ENCODE peak calls at places on chromosomes 3 and 15, in four cellular contexts. H is CD8-positive, alpha-beta T cell; C is heart right ventricle; J is effector memory CD4-positive, alpha-beta T cell. B is an unnamed sample. For H3K4me1, the result is how much of the 10 kb centered on the place peaks cover.

GRCh38 chr3:25664066-25664809 is 469 bp downstream of the TOP2B start:
- DNase-seq in H (peak), C (peak), J (peak), B (peak)

GRCh38 chr3:115275897-115276296 is 128.8 kb upstream of the ZBTB20 start:
- DNase-seq in H (no peak), C (no peak), J (no peak), B (no peak)

GRCh38 chr15:27017168-27017809 is 46.3 kb downstream of the GABRG3 start:
- DNase-seq in H (no peak), C (no peak), J (no peak), B (no peak)

GRCh38 chr3:126472277-126473006 is 3.2 kb downstream of the ZXDC start:
- DNase-seq in H (no peak), C (no peak), J (no peak), B (no peak)

GRCh38 chr15:101201411-101202174 is 50.3 kb downstream of the CHSY1 start:
- DNase-seq in H (no peak), C (peak), J (no peak), B (no peak)

GRCh38 chr3:128357538-128357937 is 109.2 kb downstream of the DNAJB8 start:
- DNase-seq in H (no peak), C (no peak), J (no peak), B (no peak)

GRCh38 chr3:140706360-140706759 is 28.5 kb downstream of the TRIM42 start:
- DNase-seq in H (no peak), C (no peak), J (no peak), B (no peak)

GRCh38 chr3:5583920-5584319 is 396.4 kb downstream of the EDEM1 start:
- DNase-seq in H (no peak), C (no peak), J (no peak), B (no peak)

GRCh38 chr3:168095611-168096209 is at the start of gene GOLIM4:
- DNase-seq in H (peak), C (peak), J (no peak), B (peak)

GRCh38 chr3:188230962-188231361 is 77.0 kb downstream of the LPP start:
- DNase-seq in H (no peak), C (peak), J (no peak), B (no peak)

GRCh38 chr3:57512174-57512573 is 32.0 kb downstream of the DNAH12 start:
- DNase-seq in H (no peak), C (no peak), J (no peak), B (no peak)

GRCh38 chr15:98398886-98399285 is 249.5 kb upstream of the IGF1R start:
- DNase-seq in H (no peak), C (no peak), J (no peak), B (no peak)

GRCh38 chr3:21672303-21672702 is 78.7 kb downstream of the ZNF385D start:
- DNase-seq in H (no peak), C (no peak), J (no peak), B (no peak)

GRCh38 chr3:73653877-73654276 is 29.1 kb upstream of the PDZRN3 start:
- DNase-seq in H (no peak), C (no peak), J (no peak), B (no peak)

GRCh38 chr3:106176734-106177133 is 307.9 kb upstream of the CBLB start:
- DNase-seq in H (peak), C (no peak), J (no peak), B (peak)

GRCh38 chr3:4738737-4739274 is 240.4 kb upstream of the BHLHE40 start:
- DNase-seq in H (no peak), C (no peak), J (no peak), B (no peak)

GRCh38 chr3:158780795-158781590 is 20.9 kb upstream of the MFSD1 start:
- DNase-seq in H (no peak), C (no peak), J (no peak), B (no peak)

GRCh38 chr3:111194048-111194447 is 122.4 kb downstream of the NECTIN3 start:
- DNase-seq in H (no peak), C (no peak), J (no peak), B (no peak)

GRCh38 chr3:104133630-104134029 is 1233.1 kb upstream of the ALCAM start:
- DNase-seq in H (no peak), C (no peak), J (no peak), B (no peak)

GRCh38 chr3:47422743-47423142 is 41.9 kb downstream of the PTPN23 start:
- DNase-seq in H (no peak), C (no peak), J (no peak), B (no peak)

GRCh38 chr15:85691350-85692240 is 103.1 kb downstream of the KLHL25 start:
- DNase-seq in H (no peak), C (no peak), J (no peak), B (no peak)

GRCh38 chr3:126056681-126057546 is 27.0 kb downstream of the SLC41A3 start:
- DNase-seq in H (no peak), C (peak), J (no peak), B (no peak)

GRCh38 chr15:74995779-74996765 is 709 bp downstream of the SCAMP5 start:
- DNase-seq in H (no peak), C (no peak), J (no peak), B (no peak)

DNA sequence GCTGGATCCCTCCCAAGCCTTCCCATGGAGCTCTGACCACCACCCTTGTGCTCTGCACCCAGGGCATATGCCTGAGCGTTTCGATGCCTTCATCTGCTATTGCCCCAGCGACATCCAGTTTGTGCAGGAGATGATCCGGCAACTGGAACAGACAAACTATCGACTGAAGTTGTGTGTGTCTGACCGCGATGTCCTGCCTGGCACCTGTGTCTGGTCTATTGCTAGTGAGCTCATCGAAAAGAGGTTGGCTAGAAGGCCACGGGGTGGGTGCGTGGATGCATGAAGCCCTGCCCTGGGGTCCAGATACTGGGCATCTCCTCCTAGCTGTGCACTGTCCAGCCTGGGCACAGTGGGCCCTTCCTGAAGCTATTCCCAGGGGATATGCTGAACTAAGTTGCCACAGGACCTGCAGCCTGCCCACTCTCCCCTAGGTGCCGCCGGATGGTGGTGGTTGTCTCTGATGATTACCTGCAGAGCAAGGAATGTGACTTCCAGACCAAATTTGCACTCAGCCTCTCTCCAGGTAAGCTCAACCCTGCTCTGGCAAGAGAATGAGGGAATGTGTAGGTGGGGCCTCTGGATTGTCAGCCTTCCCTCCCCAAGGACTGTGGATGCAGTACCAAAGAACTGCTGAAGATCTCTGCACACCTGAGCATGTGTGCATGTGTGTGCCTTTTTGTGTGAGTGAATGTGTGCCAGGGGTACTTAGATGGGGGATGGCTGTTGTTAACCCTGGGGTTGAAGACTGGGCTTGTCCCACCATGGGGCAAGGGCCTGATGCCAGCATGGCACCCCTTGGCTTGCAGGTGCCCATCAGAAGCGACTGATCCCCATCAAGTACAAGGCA is 2.1 kb downstream of the MYD88 start:
- DNase-seq in H (no peak), C (no peak), J (no peak), B (no peak)
- H3K4me1 ChIP-seq in H (under half), C (under half), J (under half), B (under half)

GRCh38 chr3:185176756-185177359 is 24.0 kb upstream of the C3orf70 start:
- DNase-seq in H (no peak), C (peak), J (no peak), B (no peak)

GRCh38 chr3:185172086-185173049 is 19.5 kb upstream of the C3orf70 start:
- DNase-seq in H (no peak), C (no peak), J (no peak), B (no peak)

DNA sequence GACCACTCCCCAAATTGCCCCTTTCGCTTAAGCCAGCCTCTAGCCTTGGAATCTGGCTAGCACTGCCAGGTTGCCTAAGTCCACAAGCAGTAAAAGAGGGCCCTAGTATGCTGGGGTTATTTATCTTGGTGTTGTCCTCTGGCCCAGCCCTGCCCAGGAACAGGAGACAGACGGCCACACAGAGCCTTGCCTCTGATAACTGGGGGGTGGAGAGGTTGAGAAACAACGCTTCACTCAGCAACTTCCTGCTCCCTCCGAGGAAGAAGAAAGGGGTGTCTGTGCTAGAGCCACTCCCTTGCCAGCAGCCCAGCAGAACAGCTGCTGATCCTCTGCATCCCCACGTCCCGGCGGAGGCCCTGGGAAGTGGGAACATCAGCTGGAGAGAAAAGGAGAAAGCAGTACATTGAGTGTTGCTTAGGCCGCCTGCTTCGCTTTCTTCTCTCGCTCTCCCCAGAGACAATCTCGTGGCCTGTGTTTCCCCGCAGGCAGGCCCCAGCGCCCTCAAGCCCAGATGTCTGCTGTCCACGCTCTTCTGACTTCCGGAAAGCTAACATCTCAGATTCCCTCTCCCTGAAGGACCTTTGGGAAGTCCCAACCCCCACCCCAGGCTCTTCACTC is 22.6 kb upstream of the C3orf70 start:
- DNase-seq in H (no peak), C (peak), J (no peak), B (no peak)
- H3K27ac ChIP-seq in H (no peak), C (no peak), J (no peak), B (no peak)

GRCh38 chr3:29319262-29319661 is 38.4 kb downstream of the RBMS3 start:
- DNase-seq in H (no peak), C (no peak), J (no peak), B (no peak)

GRCh38 chr3:29322586-29322985 is 41.7 kb downstream of the RBMS3 start:
- DNase-seq in H (no peak), C (no peak), J (no peak), B (no peak)

GRCh38 chr3:29319798-29320197 is 38.9 kb downstream of the RBMS3 start:
- DNase-seq in H (no peak), C (no peak), J (no peak), B (no peak)

GRCh38 chr3:29329986-29330514 is 49.2 kb downstream of the RBMS3 start:
- DNase-seq in H (no peak), C (no peak), J (no peak), B (no peak)

GRCh38 chr3:29324180-29324651 is 43.3 kb downstream of the RBMS3 start:
- DNase-seq in H (no peak), C (peak), J (no peak), B (no peak)
- H3K4me3 ChIP-seq in H (no peak), C (peak), J (no peak), B (no peak)

GRCh38 chr3:195007151-195007550 is 263.8 kb downstream of the XXYLT1 start:
- DNase-seq in H (no peak), C (no peak), J (no peak), B (no peak)
- H3K4me1 ChIP-seq in H (under half), C (under half), J (under half), B (under half)

DNA sequence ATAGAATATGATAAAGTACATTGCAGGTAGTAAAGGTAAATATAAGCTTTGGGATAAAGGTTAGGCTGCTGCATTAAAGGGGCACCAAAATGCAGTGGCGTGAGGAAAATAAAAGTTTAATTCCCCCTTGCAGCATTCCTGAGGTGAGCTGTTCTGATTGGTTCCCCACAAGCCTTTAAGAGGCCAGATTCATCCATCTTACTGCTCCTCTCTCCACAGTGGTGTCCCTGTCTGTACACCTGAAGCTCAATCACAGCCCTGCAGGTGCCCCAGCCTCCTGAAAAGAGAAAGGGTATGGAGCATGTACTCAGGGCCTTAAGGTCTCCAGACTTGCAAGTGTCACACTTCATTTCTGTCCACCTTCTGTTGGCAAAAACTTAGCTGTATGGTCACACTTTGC is 12.6 kb downstream of the LACTB start:
- DNase-seq in H (no peak), C (no peak), J (no peak), B (no peak)
- H3K27ac ChIP-seq in H (no peak), C (no peak), J (no peak), B (no peak)

DNA sequence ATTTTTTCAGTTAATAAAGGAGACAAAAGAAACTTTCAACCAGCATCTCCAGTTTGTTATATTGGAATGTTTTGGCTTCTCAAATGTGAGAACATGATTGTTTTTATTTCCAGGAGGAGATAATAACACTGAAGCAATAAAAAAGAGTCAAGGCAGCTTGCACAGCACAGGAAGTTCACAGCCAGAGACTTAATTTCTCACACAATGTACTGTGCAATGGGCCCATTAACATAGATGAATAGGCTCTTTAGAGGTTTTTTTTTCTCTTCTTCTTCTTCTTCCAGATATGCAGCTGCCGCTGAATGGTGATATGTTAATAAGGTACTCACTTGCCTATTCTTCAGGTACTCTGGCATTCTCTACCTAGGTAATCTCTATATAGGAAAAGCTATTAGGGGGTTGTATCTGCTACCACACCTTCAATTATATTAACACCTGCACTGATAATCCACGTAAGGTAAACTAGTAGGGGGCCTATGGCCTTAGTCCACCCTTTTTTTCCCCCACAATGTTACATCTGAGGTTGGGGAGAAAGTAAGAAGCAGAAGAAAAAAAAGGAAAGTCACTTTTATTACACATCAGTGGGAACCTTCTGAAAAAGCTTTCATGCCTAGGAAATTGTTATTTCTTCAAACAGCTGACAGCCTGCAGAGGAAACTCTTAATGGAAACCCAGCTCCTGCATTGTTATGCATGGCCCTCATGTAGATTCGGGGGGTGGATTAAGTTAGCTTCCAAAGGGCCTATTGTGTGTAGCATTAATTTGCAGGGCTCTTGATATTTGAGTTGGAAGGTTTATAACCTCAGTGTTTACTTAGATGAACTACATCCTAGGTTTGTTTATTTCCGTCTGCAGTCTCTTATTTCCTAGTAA is 525.4 kb downstream of the ZIC1 start:
- DNase-seq in H (no peak), C (no peak), J (no peak), B (no peak)
- H3K4me3 ChIP-seq in H (no peak), C (no peak), J (no peak), B (no peak)

DNA sequence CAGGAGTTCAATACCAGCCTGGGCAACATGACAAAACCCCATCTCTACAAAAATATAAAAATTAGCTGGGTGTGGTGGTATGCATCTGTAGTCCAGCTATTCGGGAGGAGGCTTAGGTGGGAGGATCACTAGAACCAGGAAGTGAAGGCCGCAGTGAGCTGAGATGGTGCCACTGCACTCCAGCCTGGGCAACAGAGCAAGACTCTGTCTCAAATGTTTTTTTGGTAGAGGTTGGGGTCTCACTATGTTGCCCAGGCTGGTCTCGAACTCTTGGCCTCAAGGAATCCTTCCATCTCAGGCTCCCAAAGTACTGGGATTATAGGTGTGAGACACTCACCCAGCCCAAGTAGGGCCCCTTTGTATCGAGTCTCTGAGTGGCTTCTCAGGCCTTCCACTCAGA is 1.9 kb upstream of the IFRD2 start:
- DNase-seq in H (no peak), C (no peak), J (no peak), B (no peak)
- H3K4me1 ChIP-seq in H (under half), C (under half), J (under half), B (under half)

GRCh38 chr3:156761007-156761406 is 65.1 kb upstream of the LEKR1 start:
- DNase-seq in H (no peak), C (no peak), J (no peak), B (no peak)

GRCh38 chr3:156763386-156763785 is 62.8 kb upstream of the LEKR1 start:
- DNase-seq in H (no peak), C (no peak), J (no peak), B (no peak)

GRCh38 chr3:156760333-156760732 is 65.8 kb upstream of the LEKR1 start:
- DNase-seq in H (no peak), C (no peak), J (no peak), B (no peak)

GRCh38 chr3:156762631-156763185 is 63.4 kb upstream of the LEKR1 start:
- DNase-seq in H (no peak), C (peak), J (no peak), B (no peak)

GRCh38 chr3:156761713-156762575 is 64.2 kb upstream of the LEKR1 start:
- DNase-seq in H (no peak), C (no peak), J (no peak), B (no peak)
- H3K27ac ChIP-seq in H (no peak), C (no peak), J (no peak), B (no peak)

GRCh38 chr3:68206524-68207117 is 552.2 kb upstream of the SUCLG2 start:
- DNase-seq in H (no peak), C (no peak), J (no peak), B (no peak)

GRCh38 chr3:68211637-68212036 is 557.2 kb upstream of the SUCLG2 start:
- DNase-seq in H (no peak), C (no peak), J (no peak), B (no peak)

DNA sequence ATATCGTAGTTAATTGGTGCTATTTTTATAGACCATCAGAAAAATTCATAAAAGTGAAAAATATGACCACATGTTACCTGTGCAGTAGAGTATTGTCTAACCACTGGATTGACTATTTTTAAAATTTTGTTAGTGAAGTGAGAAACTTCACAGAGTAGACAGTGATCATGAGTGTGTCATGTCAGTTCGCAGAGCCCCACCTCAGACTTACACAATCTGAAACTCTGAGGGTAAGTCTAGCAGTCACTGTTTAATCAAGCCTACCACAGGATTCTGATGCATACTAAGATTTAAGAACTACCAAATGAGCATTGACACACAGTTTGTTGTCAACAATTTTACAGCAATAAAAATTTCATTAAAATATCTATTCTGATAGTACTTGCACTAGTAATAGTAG is 552.9 kb upstream of the SUCLG2 start:
- DNase-seq in H (no peak), C (no peak), J (no peak), B (no peak)
- H3K4me3 ChIP-seq in H (no peak), C (no peak), J (no peak), B (no peak)